ENCODE peak calls at places on chromosomes 2 and 18, in four cellular contexts. B is left lung, L is epithelial cell of esophagus, N is Caco-2. G is an unnamed sample.

GRCh38 chr2:36633470-36634092 is 35.6 kb upstream of the FEZ2 start:
- DNase-seq in B (no peak), L (peak; percentile 41), N (no peak), G (no peak)

GRCh38 chr2:55966431-55967118 is 43.0 kb upstream of the EFEMP1 start:
- DNase-seq in B (peak; percentile 65), L (no peak), N (no peak), G (no peak)

GRCh38 chr2:73832905-73833304 is 4.1 kb downstream of the STAMBP start:
- DNase-seq in B (no peak), L (peak; percentile 29), N (no peak), G (no peak)

GRCh38 chr2:8456149-8457091 is 225.4 kb upstream of the ID2 start:
- DNase-seq in B (peak; percentile 75), L (no peak), N (no peak), G (no peak)

GRCh38 chr2:176692518-176692917 is 423.3 kb downstream of the MTX2 start:
- DNase-seq in B (no peak), L (no peak), N (no peak), G (no peak)

GRCh38 chr18:31407649-31408048 is 31.1 kb downstream of the DSG4 start:
- DNase-seq in B (no peak), L (peak; percentile 48), N (no peak), G (no peak)

GRCh38 chr2:10232096-10232815 is 70.4 kb upstream of the HPCAL1 start:
- DNase-seq in B (no peak), L (no peak), N (no peak), G (no peak)

GRCh38 chr18:48543228-48543627 is 4.4 kb downstream of the CTIF start:
- DNase-seq in B (no peak), L (peak; percentile 22), N (peak; percentile 50), G (no peak)

GRCh38 chr18:10072659-10073309 is 159.0 kb downstream of the VAPA start:
- DNase-seq in B (no peak), L (peak; percentile 42), N (no peak), G (no peak)

GRCh38 chr2:40896358-40896757 is 444.5 kb upstream of the SLC8A1 start:
- DNase-seq in B (no peak), L (no peak), N (no peak), G (no peak)

GRCh38 chr2:99035920-99036319 is 99.9 kb upstream of the CRACDL start:
- DNase-seq in B (no peak), L (peak; percentile 8), N (no peak), G (no peak)

GRCh38 chr2:158969717-158970521 is 1.5 kb downstream of the TANC1 start:
- DNase-seq in B (peak; percentile 84), L (peak; percentile 42), N (peak; percentile 65), G (peak; percentile 24)

GRCh38 chr18:47931707-47932103 is 1.2 kb upstream of the SMAD2 start:
- DNase-seq in B (no peak), L (peak; percentile 46), N (peak; percentile 32), G (no peak)

GRCh38 chr2:221581986-221582385 is 9.9 kb upstream of the EPHA4 start:
- DNase-seq in B (no peak), L (no peak), N (peak; percentile 47), G (no peak)

GRCh38 chr2:2699117-2699497 is 368.0 kb upstream of the MYT1L start:
- DNase-seq in B (no peak), L (no peak), N (no peak), G (no peak)

GRCh38 chr2:31859959-31860358 is 150.8 kb downstream of the MEMO1 start:
- DNase-seq in B (no peak), L (no peak), N (no peak), G (no peak)

GRCh38 chr2:230254152-230254881 is 28.8 kb downstream of the SP140 start:
- DNase-seq in B (no peak), L (no peak), N (no peak), G (no peak)

GRCh38 chr2:180675170-180675569 is 305.2 kb upstream of the UBE2E3 start:
- DNase-seq in B (no peak), L (peak; percentile 65), N (no peak), G (no peak)

GRCh38 chr2:207163815-207164747 is 1.7 kb downstream of the KLF7 start:
- DNase-seq in B (peak; percentile 83), L (peak; percentile 62), N (no peak), G (no peak)

GRCh38 chr18:52340466-52341378 is 725 bp downstream of the DCC start:
- DNase-seq in B (peak; percentile 66), L (no peak), N (no peak), G (no peak)

GRCh38 chr2:57510704-57511103 is 535.9 kb upstream of the VRK2 start:
- DNase-seq in B (no peak), L (no peak), N (no peak), G (no peak)
- TF ChIP-seq CTCF in B (no peak), L (no peak), N (no peak), G (no peak)

GRCh38 chr18:63003899-63004298 is 288.6 kb downstream of the PHLPP1 start:
- DNase-seq in B (no peak), L (no peak), N (no peak), G (no peak)
- TF ChIP-seq CTCF in B (no peak), L (no peak), N (no peak), G (no peak)

GRCh38 chr2:200129756-200130462 is 174.5 kb downstream of the MAIP1 start:
- DNase-seq in B (no peak), L (peak; percentile 83), N (no peak), G (no peak)

GRCh38 chr2:200121931-200122330 is 166.5 kb downstream of the MAIP1 start:
- DNase-seq in B (no peak), L (peak; percentile 62), N (no peak), G (no peak)

GRCh38 chr2:200122683-200123082 is 167.3 kb downstream of the MAIP1 start:
- DNase-seq in B (no peak), L (no peak), N (no peak), G (no peak)

GRCh38 chr2:200127852-200128251 is 172.5 kb downstream of the MAIP1 start:
- DNase-seq in B (no peak), L (no peak), N (no peak), G (no peak)

GRCh38 chr2:200125463-200125862 is 170.1 kb downstream of the MAIP1 start:
- DNase-seq in B (no peak), L (no peak), N (no peak), G (no peak)
- TF ChIP-seq CTCF in B (no peak), L (no peak), N (no peak), G (no peak)

DNA sequence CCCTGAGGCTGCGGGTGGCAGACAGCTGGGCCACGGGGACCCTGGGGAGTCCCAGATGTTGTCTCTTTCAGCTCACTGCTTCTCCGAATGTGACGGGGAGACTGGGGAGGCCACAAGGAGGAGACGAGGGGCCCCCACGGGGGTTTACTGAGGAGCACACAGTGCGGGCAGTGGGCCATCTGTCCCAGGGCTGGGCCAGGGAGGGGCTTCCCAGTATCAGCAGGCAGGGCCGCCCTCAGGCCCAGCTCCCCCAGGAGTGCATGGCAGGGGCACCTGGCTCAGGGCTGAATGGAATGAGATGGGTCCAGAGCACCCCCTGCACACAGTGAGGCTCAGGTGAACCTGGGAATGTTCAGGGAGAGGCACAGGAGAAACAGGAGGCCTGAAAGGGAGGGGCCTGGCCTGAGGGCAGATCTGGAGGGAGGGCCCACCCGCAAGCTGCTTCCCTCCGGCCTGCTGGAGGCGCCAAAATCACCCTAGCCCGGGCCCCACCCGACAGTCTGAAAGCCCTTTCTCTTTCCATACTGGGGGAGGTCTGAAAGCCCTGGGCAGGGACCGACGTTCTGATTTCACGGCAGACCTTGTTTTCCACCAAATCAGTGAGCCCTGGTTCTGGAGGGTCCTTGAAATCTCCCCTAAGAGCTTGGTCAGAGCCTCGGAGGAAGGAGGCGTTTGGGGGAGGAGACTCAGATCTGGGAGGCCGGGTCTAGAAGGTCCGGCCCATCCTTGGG is 35.5 kb upstream of the PTMA start:
- DNase-seq in B (no peak), L (no peak), N (peak; percentile 48), G (no peak)
- TF ChIP-seq CTCF in B (no peak), L (no peak), N (no peak), G (no peak)

DNA sequence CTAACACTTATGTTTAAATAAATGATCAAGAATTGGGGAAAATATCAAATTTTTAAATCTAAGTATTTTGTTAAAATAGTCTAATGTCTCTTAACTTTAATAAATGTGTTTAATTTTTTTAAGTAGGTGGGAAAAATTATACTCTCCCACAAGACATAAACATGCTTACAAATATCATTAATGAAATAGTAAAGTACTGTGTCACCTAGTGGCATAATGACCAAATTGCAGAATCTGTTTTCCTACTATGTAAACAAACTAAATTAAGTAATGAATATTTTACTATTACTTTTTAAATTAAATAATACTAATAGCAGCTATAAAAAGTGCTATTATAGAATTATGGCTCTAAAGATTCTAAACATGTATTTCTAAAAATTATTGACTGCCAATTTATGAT is 52.0 kb upstream of the CHAC2 start:
- DNase-seq in B (no peak), L (peak; percentile 36), N (no peak), G (no peak)
- TF ChIP-seq CTCF in B (peak; percentile 36), L (peak; percentile 35), N (peak; percentile 21), G (peak; percentile 72)

G was measured in mesothelial cell of epicardium.